ENCODE peak calls at places on chromosomes 2 and 18, in four cellular contexts. R is tibial nerve, C is glutamatergic neuron, E is hepatocyte. A is an unnamed sample.

GRCh38 chr2:171482877-171483276 is 39.4 kb upstream of the CYBRD1 start:
- DNase-seq in E (no peak), R (no peak), C (no peak), A (no peak)

GRCh38 chr2:23628926-23629325 is 243.9 kb downstream of the KLHL29 start:
- DNase-seq in R (no peak), C (no peak), E (no peak), A (no peak)

GRCh38 chr18:34710430-34711386 is 610 bp downstream of the DTNA start:
- DNase-seq in R (no peak), C (no peak), E (peak), A (no peak)

GRCh38 chr2:210558708-210559107 is 2.3 kb downstream of the CPS1 start:
- DNase-seq in C (no peak), R (no peak), E (no peak), A (peak)

GRCh38 chr2:25098558-25099486 is 56.9 kb downstream of the EFR3B start:
- DNase-seq in E (peak), R (peak), C (no peak), A (no peak)

GRCh38 chr2:39050109-39050508 is 70.7 kb downstream of the SOS1 start:
- DNase-seq in E (no peak), C (no peak), R (no peak), A (peak)

GRCh38 chr2:14524041-14524802 is 108.3 kb upstream of the LRATD1 start:
- DNase-seq in E (no peak), C (no peak), R (no peak), A (no peak)

GRCh38 chr2:216216951-216217903 is 108.1 kb downstream of the XRCC5 start:
- DNase-seq in E (no peak), R (no peak), C (no peak), A (no peak)

GRCh38 chr2:64987001-64987962 is 1.9 kb upstream of the SLC1A4 start:
- DNase-seq in C (no peak), R (no peak), E (no peak), A (no peak)

GRCh38 chr2:67600472-67600871 is 203.3 kb downstream of the ETAA1 start:
- DNase-seq in E (no peak), C (no peak), R (no peak), A (no peak)

GRCh38 chr2:222864296-222864695 is 3.5 kb downstream of the ACSL3 start:
- DNase-seq in C (no peak), E (peak), R (peak), A (no peak)

GRCh38 chr18:31610841-31611240 is 19.2 kb downstream of the TTR start:
- DNase-seq in E (peak), C (peak), R (no peak), A (no peak)

DNA sequence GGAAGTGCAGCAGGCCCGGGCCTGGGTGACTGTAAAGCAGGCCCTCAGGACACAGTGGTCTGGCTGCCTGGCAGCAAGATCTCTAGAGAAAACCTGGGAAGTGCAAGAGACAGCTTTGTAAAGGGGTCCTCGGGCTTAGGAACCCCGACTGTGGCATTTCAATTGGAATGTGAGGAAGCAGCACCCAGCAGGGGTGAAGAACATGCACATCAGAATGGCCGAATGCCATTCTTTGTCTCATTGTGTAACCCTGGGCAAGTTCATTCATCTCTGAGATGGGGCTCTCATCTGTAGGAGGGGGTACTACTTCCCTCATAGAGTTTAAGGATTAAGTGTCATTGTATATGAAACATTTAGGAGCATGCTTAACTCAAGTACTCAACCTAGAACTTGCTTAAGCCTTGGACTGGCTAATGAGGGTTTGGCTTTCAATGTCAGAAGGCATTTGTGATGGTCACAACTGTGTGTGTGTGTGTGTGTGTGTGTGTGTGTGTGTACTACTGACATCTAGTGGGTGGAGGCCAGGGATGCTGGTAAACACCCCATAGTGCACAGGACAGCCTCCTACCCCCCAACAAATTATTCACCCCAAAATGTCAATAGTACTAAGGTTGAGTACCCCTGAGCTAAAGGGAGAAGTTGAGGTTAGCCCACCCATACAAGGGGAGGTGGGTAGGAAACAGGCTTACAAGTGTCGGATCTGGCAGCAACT is 29.3 kb downstream of the MEX3C start:
- DNase-seq in C (no peak), E (no peak), R (no peak), A (no peak)
- TF ChIP-seq CTCF in C (no peak), E (no peak), R (no peak), A (peak)

GRCh38 chr2:74931940-74932339 is 26.5 kb upstream of the POLE4 start:
- DNase-seq in E (no peak), C (no peak), R (no peak), A (no peak)

GRCh38 chr2:74925361-74925786 is 33.1 kb upstream of the POLE4 start:
- DNase-seq in R (no peak), C (no peak), E (no peak), A (no peak)

GRCh38 chr2:74930811-74931486 is 27.5 kb upstream of the POLE4 start:
- DNase-seq in E (no peak), C (no peak), R (no peak), A (no peak)

GRCh38 chr2:74924463-74925265 is 33.8 kb upstream of the POLE4 start:
- DNase-seq in E (no peak), R (no peak), C (no peak), A (no peak)

GRCh38 chr2:74927617-74928016 is 30.8 kb upstream of the POLE4 start:
- DNase-seq in E (no peak), C (no peak), R (no peak), A (no peak)
- TF ChIP-seq CTCF in E (no peak), C (no peak), R (no peak), A (no peak)

GRCh38 chr2:203826704-203827103 is 40.9 kb upstream of the CTLA4 start:
- DNase-seq in E (no peak), R (no peak), C (no peak), A (no peak)

GRCh38 chr2:203824653-203825052 is 42.9 kb upstream of the CTLA4 start:
- DNase-seq in C (no peak), E (no peak), R (no peak), A (no peak)

GRCh38 chr2:203835867-203836800 is 31.4 kb upstream of the CTLA4 start:
- DNase-seq in C (no peak), R (no peak), E (no peak), A (no peak)

GRCh38 chr2:203835420-203835819 is 32.2 kb upstream of the CTLA4 start:
- DNase-seq in R (no peak), E (no peak), C (no peak), A (no peak)

DNA sequence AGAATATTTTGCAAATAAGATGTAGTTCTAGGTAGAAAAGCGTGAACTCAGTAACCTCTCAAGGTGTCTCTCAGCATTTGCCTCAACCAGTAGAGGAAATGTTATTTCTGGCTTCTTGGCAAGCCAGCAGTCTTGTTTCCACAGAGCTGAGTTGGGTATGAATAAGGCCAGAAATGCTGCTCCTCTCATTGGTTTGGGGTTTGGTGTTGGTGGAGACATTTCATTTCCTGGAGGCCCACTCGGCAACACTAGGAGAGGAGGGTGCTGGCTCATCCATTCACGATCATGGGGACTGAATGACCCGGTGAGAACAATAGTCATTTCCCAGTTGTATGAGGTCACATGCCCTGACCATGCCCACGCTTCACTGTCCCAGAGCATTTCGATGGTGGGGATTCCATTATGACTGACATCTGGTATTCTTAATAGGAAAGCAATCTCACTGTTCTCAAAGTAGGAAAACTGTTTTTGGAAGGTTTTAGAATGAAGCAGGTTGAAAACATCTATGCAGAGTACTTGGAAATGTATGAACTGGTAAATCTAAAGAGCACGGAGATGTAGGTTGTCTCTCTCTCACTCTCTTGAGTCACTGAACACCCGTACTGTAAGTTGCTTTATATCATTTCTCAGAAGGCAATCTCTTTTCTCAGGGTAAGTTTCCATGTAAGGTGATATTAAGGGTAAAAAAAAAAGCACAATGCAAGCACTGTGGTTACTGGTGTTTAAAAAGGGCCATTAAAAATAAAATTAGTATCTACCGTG is 37.1 kb upstream of the CTLA4 start:
- DNase-seq in C (no peak), E (no peak), R (no peak), A (no peak)
- TF ChIP-seq CTCF in C (no peak), E (no peak), R (no peak), A (no peak)

GRCh38 chr2:124816007-124816406 is 790.9 kb downstream of the CNTNAP5 start:
- DNase-seq in E (no peak), C (no peak), R (no peak), A (no peak)
- TF ChIP-seq CTCF in E (no peak), C (no peak), R (no peak), A (no peak)

GRCh38 chr2:6877402-6878305 is at the start of gene RSAD2:
- DNase-seq in C (no peak), E (peak), R (peak), A (peak)
- TF ChIP-seq CTCF in C (no peak), E (no peak), R (peak), A (no peak)

GRCh38 chr18:63977040-63977439 is 7.2 kb downstream of the SERPINB8 start:
- DNase-seq in R (no peak), C (no peak), E (no peak), A (no peak)

GRCh38 chr18:63971320-63972071 is 1.6 kb downstream of the SERPINB8 start:
- DNase-seq in R (no peak), C (no peak), E (no peak), A (no peak)

GRCh38 chr18:63975632-63976031 is 5.8 kb downstream of the SERPINB8 start:
- DNase-seq in C (no peak), R (no peak), E (no peak), A (no peak)

GRCh38 chr18:63970803-63971191 is 916 bp downstream of the SERPINB8 start:
- DNase-seq in C (peak), E (peak), R (peak), A (no peak)

DNA sequence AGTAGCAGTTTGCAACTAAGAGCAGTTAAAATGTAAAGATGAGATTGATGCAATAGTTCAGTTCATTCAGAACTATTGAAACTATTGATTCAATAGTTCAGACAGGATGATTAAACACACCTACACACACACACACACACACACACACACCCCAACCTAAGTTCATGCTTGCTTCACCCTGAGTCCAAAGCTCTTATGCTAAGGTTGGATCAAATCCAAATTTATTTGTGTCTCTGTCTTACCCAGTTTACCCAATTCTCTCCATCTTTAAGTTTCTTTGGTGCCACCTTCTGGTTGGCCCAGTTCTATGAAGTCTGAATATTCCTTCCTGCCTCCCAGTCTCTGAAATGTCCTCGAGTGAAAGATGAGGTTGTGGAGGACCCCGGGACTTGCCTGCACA is 5.1 kb downstream of the SERPINB8 start:
- DNase-seq in C (no peak), R (peak), E (no peak), A (no peak)
- TF ChIP-seq CTCF in C (no peak), R (no peak), E (no peak), A (peak)